ENCODE peak calls at places on chromosomes 5 and 9, in five cellular contexts. A, T, W, N and P are unnamed samples.

GRCh38 chr5:78824826-78825225 is 160.3 kb downstream of the ARSB start:
- DNase-seq in A (no peak), T (no peak), W (no peak), N (no peak), P (no peak)

GRCh38 chr9:119601632-119602031 is 232.4 kb upstream of the BRINP1 start:
- DNase-seq in A (no peak), T (no peak), W (no peak), N (no peak), P (no peak)

GRCh38 chr9:94560237-94560636 is 5.4 kb downstream of the PCAT7 start:
- DNase-seq in A (no peak), T (no peak), W (peak), N (no peak), P (no peak)

GRCh38 chr9:131692612-131692976 is 47.3 kb downstream of the RAPGEF1 start:
- DNase-seq in A (no peak), T (no peak), W (no peak), N (no peak), P (no peak)

GRCh38 chr9:132590318-132591182 is 8.1 kb downstream of the BARHL1 start:
- DNase-seq in A (no peak), T (no peak), W (no peak), N (no peak), P (no peak)

GRCh38 chr9:19440823-19441580 is 32.2 kb downstream of the ACER2 start:
- DNase-seq in A (no peak), T (no peak), W (no peak), N (no peak), P (no peak)

GRCh38 chr9:121870271-121870670 is 218.8 kb downstream of the DAB2IP start:
- DNase-seq in A (no peak), T (no peak), W (no peak), N (no peak), P (no peak)

GRCh38 chr5:1161832-1162229 is 39.6 kb upstream of the SLC6A19 start:
- DNase-seq in A (peak), T (no peak), W (peak), N (no peak), P (peak)

GRCh38 chr5:178469975-178470692 is 120.1 kb downstream of the COL23A1 start:
- DNase-seq in A (no peak), T (no peak), W (no peak), N (no peak), P (no peak)

GRCh38 chr9:87259543-87259942 is 238.1 kb upstream of the DAPK1 start:
- DNase-seq in A (no peak), T (peak), W (no peak), N (no peak), P (no peak)

GRCh38 chr5:848671-849111 is 2.1 kb downstream of the ZDHHC11 start:
- DNase-seq in A (no peak), T (no peak), W (no peak), N (no peak), P (no peak)

GRCh38 chr5:61301820-61302563 is 30.1 kb upstream of the ZSWIM6 start:
- DNase-seq in A (no peak), T (no peak), W (peak), N (no peak), P (peak)